ENCODE peak calls at places on chromosomes 11 and 22, in six cellular contexts. Z is Calu3; N is CD8-positive, alpha-beta memory T cell; P is tibial nerve; Y is activated CD4-positive, alpha-beta T cell treated with anti-CD3 and anti-CD28 coated beads for 24 hours; E is brain pericyte. V is an unnamed sample.

GRCh38 chr22:44085743-44086741 is 61.9 kb downstream of the PARVB start:
- DNase-seq in Y (no peak), Z (peak; percentile 66), P (no peak), E (no peak), N (no peak), V (no peak)

GRCh38 chr11:19853901-19854300 is 141.3 kb downstream of the NAV2 start:
- DNase-seq in Z (no peak), P (no peak), N (no peak), E (no peak), Y (no peak), V (no peak)

GRCh38 chr22:32204211-32204855 is 540 bp downstream of the RFPL2 start:
- DNase-seq in Y (no peak), E (no peak), N (peak; percentile 41), Z (peak; percentile 45), P (no peak), V (no peak)

GRCh38 chr11:70742553-70743291 is 344.4 kb downstream of the CTTN start:
- DNase-seq in N (no peak), E (no peak), Z (no peak), P (no peak), Y (no peak), V (no peak)

GRCh38 chr11:121931748-121932352 is 184.2 kb downstream of the BLID start:
- DNase-seq in Z (no peak), E (no peak), Y (no peak), N (no peak), P (no peak), V (no peak)

GRCh38 chr11:62565100-62565802 is 8.4 kb downstream of the EEF1G start:
- DNase-seq in P (no peak), Z (no peak), Y (no peak), N (no peak), E (no peak), V (no peak)

GRCh38 chr22:27318516-27318915 is 483.0 kb downstream of the MN1 start:
- DNase-seq in P (no peak), Z (no peak), E (no peak), N (no peak), Y (no peak), V (no peak)

GRCh38 chr11:80083561-80083960 is 642.7 kb upstream of the TENM4 start:
- DNase-seq in Y (no peak), N (no peak), P (no peak), E (no peak), Z (no peak), V (no peak)

GRCh38 chr11:123182101-123182500 is 12.9 kb downstream of the CLMP start:
- DNase-seq in Z (no peak), N (no peak), P (no peak), Y (no peak), E (no peak), V (no peak)

GRCh38 chr11:65780770-65781151 is at the start of gene AP5B1:
- DNase-seq in P (peak; percentile 34), E (no peak), N (peak; percentile 73), Z (peak; percentile 83), Y (peak; percentile 47), V (no peak)

GRCh38 chr11:32511926-32512325 is 71.7 kb upstream of the EIF3M start:
- DNase-seq in N (no peak), Z (no peak), P (no peak), Y (no peak), E (no peak), V (no peak)

GRCh38 chr11:41334007-41334933 is 125.2 kb downstream of the LRRC4C start:
- DNase-seq in P (no peak), Z (no peak), N (no peak), E (no peak), Y (no peak), V (no peak)